ENCODE peak calls at places on chromosomes 12 and 14, in seven cellular contexts. W, U, A, Z, M, H and O are unnamed samples. For H3K4me1, the result is how much of the 10 kb centered on the place peaks cover.

GRCh38 chr14:75875958-75876357 is 105.8 kb downstream of the TGFB3 start:
- DNase-seq in H (no peak), W (no peak), M (no peak), U (no peak), Z (peak), A (no peak), O (no peak)

GRCh38 chr14:49615776-49616175 is 4.7 kb downstream of the RPL36AL start:
- DNase-seq in H (no peak), U (no peak), W (no peak), M (no peak), Z (no peak), A (no peak), O (no peak)

GRCh38 chr12:873954-874353 is 75.5 kb downstream of the RAD52 start:
- DNase-seq in W (no peak), Z (no peak), M (no peak), A (no peak), U (no peak), H (no peak), O (no peak)

GRCh38 chr14:82757775-82758174 is 1224.1 kb upstream of the SEL1L start:
- DNase-seq in H (no peak), U (no peak), A (no peak), M (no peak), W (no peak), Z (no peak), O (no peak)

GRCh38 chr14:26597136-26598080 is at the start of gene NOVA1:
- DNase-seq in H (no peak), W (peak), Z (no peak), U (peak), M (peak), A (peak), O (peak)

GRCh38 chr12:4118017-4118510 is 155.5 kb upstream of the CCND2 start:
- DNase-seq in U (peak), A (peak), H (peak), M (peak), W (no peak), Z (peak), O (peak)

GRCh38 chr14:24634158-24634557 is at the start of gene GZMB:
- DNase-seq in A (peak), W (no peak), M (no peak), H (peak), Z (no peak), U (peak), O (no peak)

GRCh38 chr14:32233292-32233691 is 30.2 kb upstream of the RNU6-8 start:
- DNase-seq in U (no peak), A (no peak), W (no peak), Z (no peak), H (no peak), M (no peak), O (no peak)

GRCh38 chr14:51781352-51781751 is 79.1 kb upstream of the GNG2 start:
- DNase-seq in M (no peak), W (no peak), A (no peak), U (no peak), Z (no peak), H (no peak), O (no peak)

GRCh38 chr12:13223941-13224340 is 27.4 kb downstream of the EMP1 start:
- DNase-seq in M (no peak), Z (no peak), H (peak), W (no peak), A (no peak), U (no peak), O (no peak)

GRCh38 chr14:20971705-20972021 is 16.4 kb downstream of the RNASE2 start:
- DNase-seq in M (no peak), Z (no peak), A (no peak), W (no peak), H (no peak), U (no peak), O (no peak)

GRCh38 chr12:117854339-117855012 is 114.3 kb downstream of the KSR2 start:
- DNase-seq in Z (peak), A (peak), M (no peak), H (peak), W (peak), U (peak), O (no peak)

GRCh38 chr12:45728625-45729232 is 777 bp upstream of the ARID2 start:
- DNase-seq in M (peak), H (peak), W (peak), Z (peak), A (peak), U (peak), O (peak)

GRCh38 chr12:47835017-47835830 is 15.5 kb upstream of the HDAC7 start:
- DNase-seq in M (no peak), Z (no peak), U (no peak), H (no peak), A (no peak), W (no peak), O (no peak)

GRCh38 chr14:61119006-61119405 is 138.0 kb downstream of the SLC38A6 start:
- DNase-seq in Z (no peak), A (no peak), M (no peak), U (no peak), W (no peak), H (no peak), O (no peak)

GRCh38 chr12:90024261-90024660 is 315.6 kb upstream of the ATP2B1 start:
- DNase-seq in H (peak), U (no peak), Z (no peak), W (no peak), A (no peak), M (no peak), O (no peak)

GRCh38 chr12:101642115-101643067 is 47.6 kb downstream of the MYBPC1 start:
- DNase-seq in Z (no peak), H (no peak), M (no peak), A (peak), U (peak), W (peak), O (no peak)

GRCh38 chr12:2682301-2683282 is 112.2 kb upstream of the FKBP4 start:
- DNase-seq in W (peak), U (peak), H (peak), Z (peak), M (no peak), A (peak), O (no peak)

GRCh38 chr12:83664650-83665049 is 977.9 kb downstream of the TMTC2 start:
- DNase-seq in A (no peak), Z (no peak), W (peak), U (no peak), H (no peak), M (no peak), O (no peak)

GRCh38 chr14:99708449-99708848 is 24.4 kb downstream of the CYP46A1 start:
- DNase-seq in M (no peak), W (no peak), Z (no peak), H (no peak), U (no peak), A (no peak), O (no peak)

GRCh38 chr12:57090924-57091632 is 2.2 kb downstream of the NAB2 start:
- DNase-seq in W (no peak), Z (no peak), M (peak), H (no peak), U (no peak), A (no peak), O (no peak)

GRCh38 chr12:79329933-79330332 is 360.8 kb downstream of the PAWR start:
- DNase-seq in M (no peak), W (no peak), A (no peak), Z (no peak), H (peak), U (no peak), O (no peak)

GRCh38 chr12:122225683-122226365 is at the start of gene DIABLO:
- DNase-seq in Z (peak), H (peak), W (peak), A (peak), M (peak), U (peak), O (peak)

GRCh38 chr14:90519262-90519920 is 122.6 kb downstream of the CALM1 start:
- DNase-seq in W (no peak), Z (no peak), U (no peak), M (no peak), H (no peak), A (no peak), O (no peak)

GRCh38 chr14:47539065-47539464 is 136.3 kb downstream of the MDGA2 start:
- DNase-seq in U (no peak), A (no peak), M (no peak), Z (no peak), W (peak), H (no peak), O (no peak)

GRCh38 chr14:105890474-105891220 is 364.3 kb downstream of the TMEM121 start:
- DNase-seq in Z (no peak), A (no peak), H (no peak), W (no peak), U (no peak), M (peak), O (peak)

GRCh38 chr12:15700595-15700994 is 88.6 kb downstream of the EPS8 start:
- DNase-seq in W (no peak), M (no peak), U (no peak), Z (peak), A (no peak), H (peak), O (peak)

GRCh38 chr12:26744697-26745440 is 88.1 kb downstream of the ITPR2 start:
- DNase-seq in M (no peak), A (no peak), H (no peak), Z (no peak), U (no peak), W (peak), O (no peak)

GRCh38 chr12:48631071-48631470 is 51.0 kb downstream of the KANSL2 start:
- DNase-seq in M (no peak), Z (no peak), U (no peak), H (no peak), W (no peak), A (no peak), O (no peak)

DNA sequence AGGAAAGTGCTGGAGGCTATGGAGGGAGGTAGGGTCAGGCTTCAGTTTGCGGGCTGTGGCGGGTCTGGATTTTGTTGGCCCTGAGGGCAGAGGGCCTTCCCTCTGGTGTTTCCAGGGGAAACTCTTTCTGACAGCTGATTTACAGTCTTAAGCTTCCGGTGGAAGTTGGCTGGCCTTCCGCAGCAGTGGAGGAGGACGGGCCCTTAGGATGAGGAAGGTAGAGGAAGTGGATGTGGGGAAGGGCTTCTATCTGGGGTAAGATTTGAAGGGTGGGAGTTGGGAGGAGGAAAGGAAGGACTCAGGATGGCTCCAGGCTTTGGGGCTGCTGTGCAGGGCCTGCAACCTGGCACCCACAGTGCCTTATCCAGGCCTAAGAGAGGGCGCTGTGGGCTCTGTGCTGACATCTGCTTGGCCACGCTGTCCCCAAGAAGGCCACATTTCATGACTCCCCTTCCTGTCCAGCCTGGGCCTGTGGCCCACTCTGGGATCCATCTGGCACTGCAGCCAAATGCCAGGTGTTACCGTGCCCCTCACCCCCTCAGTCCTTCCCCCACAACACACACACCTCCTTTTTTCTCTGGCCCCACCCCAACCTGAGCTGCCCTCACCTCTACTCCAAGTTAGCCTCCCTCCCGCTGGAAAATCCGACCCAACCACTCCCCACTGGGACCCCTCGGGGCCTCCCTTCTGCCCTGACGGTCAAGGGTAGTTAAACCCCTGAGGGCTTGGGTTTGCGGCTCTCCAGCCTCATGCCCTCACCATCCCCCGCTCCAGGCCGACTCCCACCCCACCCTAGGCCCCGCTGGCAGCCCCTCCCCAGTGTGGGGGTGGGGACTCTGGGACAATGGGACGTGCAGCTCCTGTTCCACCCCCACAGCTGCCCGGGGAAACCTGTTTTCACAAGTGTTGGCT is 7.7 kb upstream of the PPP1R13B start:
- DNase-seq in Z (no peak), H (no peak), W (peak), U (peak), M (no peak), A (peak), O (peak)
- TF ChIP-seq CTCF in Z (no peak), H (no peak), W (no peak), U (no peak), M (no peak), A (no peak), O (no peak)

GRCh38 chr14:96863986-96864330 is 66.8 kb downstream of the VRK1 start:
- DNase-seq in A (no peak), Z (no peak), M (no peak), H (no peak), U (no peak), W (no peak), O (no peak)
- H3K4me1 ChIP-seq in A (under half), Z (under half), M (under half), H (under half), U (under half), W (under half), O (under half)

GRCh38 chr14:93731753-93732152 is 56.5 kb downstream of the PRIMA1 start:
- DNase-seq in U (no peak), H (no peak), M (no peak), A (no peak), W (no peak), Z (no peak), O (no peak)
- TF ChIP-seq CTCF in U (no peak), H (no peak), M (no peak), A (no peak), W (no peak), Z (no peak), O (no peak)

GRCh38 chr14:103001226-103001625 is 56.1 kb downstream of the CDC42BPB start:
- DNase-seq in M (no peak), U (no peak), A (no peak), Z (no peak), W (no peak), H (no peak), O (no peak)

GRCh38 chr14:103002578-103003350 is 54.6 kb downstream of the CDC42BPB start:
- DNase-seq in H (no peak), Z (no peak), W (no peak), A (no peak), U (no peak), M (no peak), O (no peak)

GRCh38 chr14:103003850-103004249 is 53.5 kb downstream of the CDC42BPB start:
- DNase-seq in H (no peak), A (no peak), U (no peak), Z (no peak), M (no peak), W (no peak), O (no peak)

GRCh38 chr14:103001651-103002396 is 55.5 kb downstream of the CDC42BPB start:
- DNase-seq in W (no peak), H (no peak), A (no peak), Z (no peak), U (no peak), M (no peak), O (no peak)

GRCh38 chr14:103003351-103003615 is 54.1 kb downstream of the CDC42BPB start:
- DNase-seq in Z (no peak), A (no peak), U (no peak), W (no peak), M (no peak), H (no peak), O (no peak)
- H3K4me1 ChIP-seq in Z (under half), A (under half), U (under half), W (under half), M (under half), H (under half), O (under half)

GRCh38 chr14:88935083-88935482 is 110.6 kb downstream of the TTC8 start:
- DNase-seq in M (no peak), A (no peak), Z (no peak), H (no peak), U (no peak), W (no peak), O (no peak)

GRCh38 chr14:88933203-88933602 is 108.8 kb downstream of the TTC8 start:
- DNase-seq in M (no peak), U (no peak), W (no peak), Z (no peak), A (no peak), H (no peak), O (no peak)

GRCh38 chr14:88934231-88934898 is 109.9 kb downstream of the TTC8 start:
- DNase-seq in H (peak), W (no peak), U (no peak), A (no peak), Z (no peak), M (no peak), O (no peak)

GRCh38 chr14:88929656-88930436 is 105.4 kb downstream of the TTC8 start:
- DNase-seq in M (no peak), W (no peak), Z (no peak), U (no peak), H (no peak), A (no peak), O (no peak)
- TF ChIP-seq CTCF in M (no peak), W (no peak), Z (no peak), U (no peak), H (peak), A (no peak), O (no peak)

DNA sequence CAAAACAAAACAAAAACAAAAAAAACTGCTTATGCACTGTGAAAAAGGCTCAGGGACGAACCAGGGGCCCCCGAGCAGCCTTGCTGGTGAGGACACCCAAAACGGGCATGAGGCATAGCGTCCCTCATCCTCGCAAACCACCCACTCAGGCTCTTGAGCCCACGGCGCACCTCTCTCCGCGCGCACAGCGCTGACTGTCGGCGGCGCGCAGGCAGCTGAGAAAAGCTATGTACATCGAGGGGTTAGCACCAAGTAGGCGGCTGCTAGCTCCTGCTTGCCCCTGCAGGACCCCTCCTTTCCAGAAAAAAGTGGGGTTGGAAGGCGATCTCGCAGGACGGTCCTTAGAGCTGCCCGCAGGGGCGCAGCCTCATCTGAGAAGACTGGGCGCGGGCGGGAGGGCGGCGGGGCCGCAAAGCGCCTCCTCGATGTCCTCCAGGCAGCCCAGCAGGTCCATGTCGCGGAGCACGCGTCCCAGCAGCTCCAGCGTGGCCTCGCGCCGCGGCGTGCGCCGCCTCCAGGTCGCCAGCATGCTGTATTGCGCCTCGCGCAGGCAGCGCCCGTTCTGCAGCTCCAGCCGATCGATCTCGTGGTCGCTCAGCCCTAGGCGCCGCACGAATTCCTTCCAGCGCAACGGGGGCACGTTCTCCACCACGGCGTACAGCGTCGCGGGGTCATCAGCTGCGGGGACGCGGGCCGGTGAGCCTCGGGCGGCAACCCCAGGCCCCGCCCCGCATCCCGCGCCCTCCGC is 12.8 kb downstream of the TNFRSF1A start:
- DNase-seq in U (no peak), H (no peak), A (no peak), Z (no peak), W (no peak), M (no peak), O (no peak)
- H3K4me1 ChIP-seq in U (under half), H (under half), A (under half), Z (under half), W (under half), M (half or more), O (half or more)